ENCODE peak calls at places on chromosomes 7 and 10, in six cellular contexts. H, O, C, U, G and N are unnamed samples.

GRCh38 chr7:14834456-14834855 is 68.1 kb downstream of the DGKB start:
- DNase-seq in H (peak), O (no peak), C (no peak), U (no peak), G (peak), N (no peak)

GRCh38 chr10:48671914-48672595 is 12.6 kb upstream of the WDFY4 start:
- DNase-seq in H (no peak), O (peak), C (no peak), U (peak), G (no peak), N (no peak)

GRCh38 chr7:130063036-130063435 is 7.3 kb upstream of the KLHDC10 start:
- DNase-seq in H (peak), O (no peak), C (peak), U (peak), G (peak), N (peak)

GRCh38 chr7:30995541-30995940 is 31.8 kb downstream of the GHRHR start:
- DNase-seq in H (no peak), O (no peak), C (no peak), U (no peak), G (peak), N (no peak)

GRCh38 chr7:47836513-47837202 is 111.6 kb downstream of the PKD1L1 start:
- DNase-seq in H (no peak), O (no peak), C (no peak), U (no peak), G (no peak), N (no peak)

GRCh38 chr10:129765664-129766550 is 198.2 kb downstream of the EBF3 start:
- DNase-seq in H (no peak), O (no peak), C (no peak), U (no peak), G (no peak), N (no peak)

GRCh38 chr7:98974906-98975816 is 96.8 kb downstream of the TRRAP start:
- DNase-seq in H (no peak), O (no peak), C (no peak), U (no peak), G (no peak), N (no peak)

GRCh38 chr10:17290226-17290625 is 62.2 kb downstream of the VIM start:
- DNase-seq in H (peak), O (peak), C (peak), U (no peak), G (peak), N (no peak)

GRCh38 chr10:113735913-113736312 is 15.6 kb upstream of the PLEKHS1 start:
- DNase-seq in H (peak), O (no peak), C (no peak), U (no peak), G (no peak), N (no peak)
- TF ChIP-seq CTCF in H (no peak), O (no peak), C (no peak), U (no peak), G (no peak), N (no peak)

DNA sequence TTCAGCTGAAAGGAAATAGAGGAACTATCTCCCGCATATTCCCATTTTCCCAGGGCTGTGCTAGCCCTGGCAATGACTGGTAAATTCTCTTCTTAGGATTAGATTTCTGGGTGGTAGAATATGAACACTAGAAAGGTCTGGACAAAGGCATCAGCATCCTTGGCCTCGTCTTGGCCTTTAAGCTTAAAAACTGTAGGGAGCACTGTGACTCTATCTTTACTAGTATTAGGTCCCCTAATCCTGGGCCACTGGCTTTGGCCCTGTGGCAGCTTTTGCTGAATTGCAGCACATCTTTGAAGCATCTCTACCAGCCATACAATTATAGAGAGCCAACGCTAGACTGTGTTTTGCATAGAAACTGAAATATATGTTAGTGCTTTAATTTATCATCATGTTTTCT is 41.5 kb upstream of the EBLN1 start:
- DNase-seq in H (peak), O (peak), C (peak), U (no peak), G (no peak), N (no peak)
- TF ChIP-seq CTCF in H (peak), O (peak), C (peak), U (peak), G (no peak), N (no peak)

DNA sequence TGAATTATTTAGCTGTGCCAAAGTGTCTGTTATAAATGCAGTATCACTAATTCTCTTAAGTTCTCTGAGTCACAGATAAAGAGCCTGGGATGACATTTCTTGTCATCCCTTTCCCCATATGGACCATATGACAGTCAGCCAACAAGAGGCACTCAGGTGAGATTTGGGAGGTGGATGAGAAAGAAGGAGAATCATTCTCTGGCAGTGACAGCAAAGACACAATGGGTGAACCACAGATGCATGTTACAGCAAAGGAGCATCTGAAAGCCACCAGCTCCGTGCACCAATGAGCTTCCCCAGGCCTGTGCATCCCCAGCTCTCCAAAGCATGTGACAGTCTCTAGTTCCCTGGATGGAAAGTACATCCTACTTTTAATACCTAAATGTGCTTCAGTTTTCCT is 10.8 kb downstream of the GIMAP6 start:
- DNase-seq in H (no peak), O (peak), C (no peak), U (no peak), G (no peak), N (no peak)
- TF ChIP-seq CTCF in H (no peak), O (no peak), C (no peak), U (no peak), G (no peak), N (no peak)

GRCh38 chr10:125003146-125003900 is 61.4 kb downstream of the ZRANB1 start:
- DNase-seq in H (no peak), O (no peak), C (no peak), U (no peak), G (no peak), N (no peak)
- TF ChIP-seq CTCF in H (no peak), O (no peak), C (peak), U (no peak), G (no peak), N (no peak)

GRCh38 chr10:128042131-128042610 is 84.1 kb downstream of the MKI67 start:
- DNase-seq in H (no peak), O (no peak), C (no peak), U (no peak), G (no peak), N (no peak)
- TF ChIP-seq CTCF in H (no peak), O (no peak), C (no peak), U (no peak), G (no peak), N (no peak)

DNA sequence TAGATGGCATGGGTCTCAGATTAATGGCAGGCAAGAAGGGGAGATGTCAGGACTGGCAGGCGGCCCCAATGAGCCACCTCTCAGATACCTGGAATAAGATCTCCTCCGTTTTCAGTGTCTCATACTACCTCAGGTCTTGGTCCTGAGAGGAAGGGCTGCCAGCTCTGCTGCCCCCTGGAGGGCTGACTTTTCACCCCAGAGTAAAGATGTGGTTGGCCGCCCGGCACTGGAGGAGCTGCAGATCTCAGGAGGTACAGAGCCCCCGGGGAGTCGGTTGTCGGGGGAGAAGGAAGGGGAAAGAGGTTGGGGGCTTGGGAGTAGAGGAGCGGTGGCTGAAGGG is 642 bp upstream of the COL13A1 start:
- DNase-seq in H (peak), O (peak), C (peak), U (no peak), G (peak), N (peak)
- TF ChIP-seq CTCF in H (peak), O (peak), C (peak), U (peak), G (peak), N (peak)